ENCODE peak calls at places on chromosomes 11 and 22, in seven cellular contexts. C is astrocyte, P is left ventricle myocardium inferior, S is sigmoid colon, E is spleen, B is gastrocnemius medialis, O is colonic mucosa. N is an unnamed sample.

GRCh38 chr11:70747889-70748288 is 349.6 kb downstream of the CTTN start:
- DNase-seq in C (no peak), P (no peak), S (no peak), E (no peak), B (no peak), O (no peak), N (no peak)

GRCh38 chr11:57604289-57605010 is 7.0 kb downstream of the SERPING1 start:
- DNase-seq in C (no peak), P (no peak), S (no peak), E (peak; percentile 39), B (no peak), O (no peak), N (no peak)

GRCh38 chr11:108559340-108559739 is 34.2 kb downstream of the EXPH5 start:
- DNase-seq in C (peak; percentile 81), P (no peak), S (no peak), E (no peak), B (no peak), O (no peak), N (peak; percentile 26)

GRCh38 chr11:129141748-129142475 is 50.2 kb downstream of the ARHGAP32 start:
- DNase-seq in C (peak; percentile 66), P (no peak), S (no peak), E (no peak), B (no peak), O (no peak), N (no peak)

GRCh38 chr22:20413217-20414058 is 19.5 kb downstream of the ZNF74 start:
- DNase-seq in C (no peak), P (no peak), S (peak; percentile 36), E (peak; percentile 23), B (no peak), O (no peak), N (no peak)

GRCh38 chr11:102422817-102423725 is 29.5 kb downstream of the TMEM123 start:
- DNase-seq in C (no peak), P (no peak), S (no peak), E (no peak), B (no peak), O (no peak), N (no peak)

GRCh38 chr22:40533712-40534378 is 102.7 kb downstream of the MRTFA start:
- DNase-seq in C (peak; percentile 77), P (no peak), S (no peak), E (no peak), B (no peak), O (no peak), N (peak; percentile 80)

GRCh38 chr11:66891849-66892660 is 35.2 kb downstream of the LRFN4 start:
- DNase-seq in C (peak; percentile 93), P (no peak), S (no peak), E (no peak), B (peak; percentile 92), O (peak; percentile 49), N (no peak)

GRCh38 chr11:28799316-28799715 is 691.1 kb downstream of the METTL15 start:
- DNase-seq in C (peak; percentile 15), P (no peak), S (no peak), E (no peak), B (no peak), O (no peak), N (no peak)

GRCh38 chr11:81159900-81160299 is 1573.8 kb downstream of the FAM181B start:
- DNase-seq in C (no peak), P (no peak), S (no peak), E (no peak), B (no peak), O (no peak), N (no peak)

GRCh38 chr11:12361650-12362049 is 15.7 kb upstream of the PARVA start:
- DNase-seq in C (peak; percentile 18), P (no peak), S (no peak), E (no peak), B (no peak), O (no peak), N (no peak)

GRCh38 chr11:12808519-12808918 is 134.3 kb downstream of the TEAD1 start:
- DNase-seq in C (peak; percentile 71), P (no peak), S (no peak), E (no peak), B (no peak), O (no peak), N (no peak)

GRCh38 chr11:58796333-58797049 is 48.0 kb downstream of the GLYATL2 start:
- DNase-seq in C (no peak), P (no peak), S (no peak), E (no peak), B (no peak), O (no peak), N (no peak)

GRCh38 chr11:57773026-57773598 is 11.5 kb downstream of the CTNND1 start:
- DNase-seq in C (no peak), P (no peak), S (no peak), E (no peak), B (no peak), O (no peak), N (no peak)

GRCh38 chr11:66259225-66259624 is 9.2 kb upstream of the RAB1B start:
- DNase-seq in C (no peak), P (no peak), S (no peak), E (no peak), B (no peak), O (no peak), N (no peak)

GRCh38 chr11:57543601-57544000 is 6.2 kb downstream of the SMTNL1 start:
- DNase-seq in C (no peak), P (no peak), S (no peak), E (no peak), B (no peak), O (no peak), N (no peak)

GRCh38 chr11:19419021-19419750 is 178.4 kb upstream of the E2F8 start:
- DNase-seq in C (peak; percentile 37), P (no peak), S (no peak), E (no peak), B (no peak), O (no peak), N (no peak)
- H3K4me3 ChIP-seq in C (no peak overlapping the region), P (no peak overlapping the region), S (no peak overlapping the region), E (no peak overlapping the region), B (no peak overlapping the region), O (no peak overlapping the region), N (no peak overlapping the region)

GRCh38 chr11:124784051-124784450 is 16.2 kb downstream of the MSANTD2 start:
- DNase-seq in C (no peak), P (no peak), S (no peak), E (no peak), B (no peak), O (no peak), N (no peak)

GRCh38 chr11:124783002-124783401 is 17.2 kb downstream of the MSANTD2 start:
- DNase-seq in C (no peak), P (no peak), S (no peak), E (no peak), B (no peak), O (no peak), N (no peak)

GRCh38 chr11:124793466-124794278 is 6.5 kb downstream of the MSANTD2 start:
- DNase-seq in C (peak; percentile 18), P (no peak), S (no peak), E (no peak), B (no peak), O (peak; percentile 54), N (peak; percentile 37)

GRCh38 chr11:124791626-124792341 is 8.4 kb downstream of the MSANTD2 start:
- DNase-seq in C (no peak), P (no peak), S (no peak), E (no peak), B (no peak), O (no peak), N (peak; percentile 2)

DNA sequence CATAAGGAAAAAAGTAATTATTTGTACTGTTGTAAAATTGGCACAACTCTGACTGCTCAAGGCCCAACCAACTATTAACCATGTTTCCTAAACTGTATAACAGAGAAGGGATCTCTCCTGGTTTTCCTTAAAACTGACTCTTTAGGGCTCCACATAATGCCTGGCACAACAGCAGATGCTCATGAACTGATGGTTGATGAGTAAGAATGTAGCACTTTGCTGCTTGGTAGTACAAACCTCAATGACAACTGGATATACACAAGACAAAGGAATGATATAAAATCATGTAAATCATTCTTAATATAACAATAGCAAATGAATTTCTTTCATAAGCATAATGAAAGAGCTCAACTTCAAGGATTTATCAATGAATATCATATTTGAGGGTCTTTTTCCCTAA is 11.7 kb downstream of the MSANTD2 start:
- DNase-seq in C (no peak), P (no peak), S (no peak), E (no peak), B (no peak), O (no peak), N (no peak)
- H3K27ac ChIP-seq in C (no peak overlapping the region), P (no peak overlapping the region), S (no peak overlapping the region), E (no peak overlapping the region), B (no peak overlapping the region), O (no peak overlapping the region), N (no peak overlapping the region)

GRCh38 chr11:1623716-1624115 is 1.8 kb upstream of the KRTAP5-4 start:
- DNase-seq in C (no peak), P (no peak), S (no peak), E (peak; percentile 62), B (no peak), O (no peak), N (no peak)
- H3K27me3 ChIP-seq in C (peaks cover 28% of the 10 kb centered on the region), P (peaks cover 51% of the 10 kb centered on the region), S (peaks cover 25% of the 10 kb centered on the region), E (peaks cover 4% of the 10 kb centered on the region), B (no peaks in the 10 kb centered on the region), O (no peaks in the 10 kb centered on the region), N (no peaks in the 10 kb centered on the region)

GRCh38 chr22:28769394-28770085 is 3.0 kb upstream of the CCDC117 start:
- DNase-seq in C (no peak), P (no peak), S (no peak), E (peak; percentile 39), B (no peak), O (no peak), N (no peak)

GRCh38 chr22:28773461-28773867 is 969 bp downstream of the CCDC117 start:
- DNase-seq in C (peak; percentile 49), P (no peak), S (no peak), E (no peak), B (no peak), O (no peak), N (peak; percentile 58)

GRCh38 chr22:28771195-28771791 is 1.2 kb upstream of the CCDC117 start:
- DNase-seq in C (no peak), P (no peak), S (no peak), E (no peak), B (no peak), O (no peak), N (no peak)

GRCh38 chr22:28772633-28773460 is at the start of gene CCDC117:
- DNase-seq in C (peak; percentile 93), P (peak; percentile 97), S (peak; percentile 97), E (peak; percentile 98), B (peak; percentile 94), O (peak; percentile 98), N (peak; percentile 91)

GRCh38 chr22:28774378-28774777 is 1.9 kb downstream of the CCDC117 start:
- DNase-seq in C (no peak), P (no peak), S (no peak), E (peak; percentile 12), B (no peak), O (no peak), N (no peak)
- H3K4me3 ChIP-seq in C (no peak overlapping the region), P (peak overlapping the region; percentile 80), S (no peak overlapping the region), E (no peak overlapping the region), B (no peak overlapping the region), O (no peak overlapping the region), N (peak overlapping the region; percentile 4)

GRCh38 chr11:118201966-118202365 is 22.8 kb downstream of the JAML start:
- DNase-seq in C (no peak), P (no peak), S (no peak), E (no peak), B (no peak), O (no peak), N (no peak)
- H3K27ac ChIP-seq in C (no peak overlapping the region), P (no peak overlapping the region), S (no peak overlapping the region), E (no peak overlapping the region), B (no peak overlapping the region), O (peak overlapping the region; percentile 43), N (no peak overlapping the region)

GRCh38 chr22:22387386-22387736 is 121.2 kb downstream of the ZNF280B start:
- DNase-seq in C (no peak), P (no peak), S (no peak), E (no peak), B (no peak), O (no peak), N (no peak)
- H3K27me3 ChIP-seq in C (no peaks in the 10 kb centered on the region), P (peaks cover 79% of the 10 kb centered on the region), S (peaks cover 19% of the 10 kb centered on the region), E (peaks cover 10% of the 10 kb centered on the region), B (no peaks in the 10 kb centered on the region), O (no peaks in the 10 kb centered on the region), N (peaks cover 2% of the 10 kb centered on the region)

N was measured in CD4-positive, CD25-positive, alpha-beta regulatory T cell.